ENCODE peak calls at places on chromosomes 1 and 21, in ten cellular contexts. V is cardiac septum; Y is EL; Z is Caki2; I is IMR-90; K is stimulated activated CD8-positive, alpha-beta memory T cell treated with anti-CD3 and anti-CD28 coated beads, Interleukin-2, amount 100 ng/mL, for 48 hours; G is GM12865; C is stimulated activated CD4-positive, alpha-beta T cell treated with anti-CD3 and anti-CD28 coated beads, Interleukin-15, amount 100 ng/mL, for 24 hours; A is kidney glomerular epithelial cell; F is ovary. J is an unnamed sample.

GRCh38 chr1:114691061-114691460 is 4.3 kb downstream of the AMPD1 start:
- DNase-seq in C (no peak), F (no peak), K (no peak), Y (no peak), I (no peak), V (no peak), Z (no peak), G (no peak), A (no peak), J (no peak)

GRCh38 chr1:3642921-3643675 is 6.8 kb downstream of the WRAP73 start:
- DNase-seq in A (no peak), I (no peak), Y (no peak), F (peak), V (peak), Z (no peak), C (no peak), K (no peak), G (no peak), J (no peak)

GRCh38 chr1:97621955-97622354 is 298.9 kb downstream of the DPYD start:
- DNase-seq in G (no peak), Z (no peak), Y (peak), F (no peak), V (no peak), A (no peak), I (peak), K (no peak), C (no peak), J (no peak)

GRCh38 chr1:7898962-7899361 is 41.7 kb downstream of the TNFRSF9 start:
- DNase-seq in K (no peak), A (no peak), Z (no peak), V (no peak), G (no peak), I (no peak), F (no peak), C (no peak), Y (no peak), J (no peak)

GRCh38 chr1:225999912-226000337 is 782 bp upstream of the SDE2 start:
- DNase-seq in V (no peak), I (peak), F (no peak), A (no peak), Z (peak), C (no peak), K (no peak), G (peak), Y (no peak), J (no peak)

GRCh38 chr21:42133131-42133530 is 62.0 kb downstream of the UMODL1 start:
- DNase-seq in Y (no peak), G (no peak), I (no peak), F (no peak), K (no peak), C (no peak), V (no peak), Z (no peak), A (no peak), J (no peak)

GRCh38 chr1:156464335-156464734 is 36.2 kb downstream of the MEF2D start:
- DNase-seq in K (no peak), C (no peak), V (no peak), G (no peak), F (no peak), Z (no peak), Y (no peak), I (peak), A (no peak), J (no peak)

GRCh38 chr1:36238433-36238832 is 14.2 kb downstream of the THRAP3 start:
- DNase-seq in A (no peak), V (no peak), K (no peak), Y (peak), Z (no peak), C (no peak), I (peak), G (no peak), F (no peak), J (no peak)

GRCh38 chr1:245859510-245860114 is 647.5 kb downstream of the SMYD3 start:
- DNase-seq in Y (peak), V (no peak), I (peak), K (no peak), C (no peak), A (no peak), Z (peak), G (no peak), F (no peak), J (no peak)

GRCh38 chr1:204114606-204115005 is 37.2 kb downstream of the ETNK2 start:
- DNase-seq in Z (no peak), A (no peak), K (no peak), Y (no peak), C (no peak), V (no peak), F (no peak), G (no peak), I (no peak), J (peak)

GRCh38 chr1:17438977-17439249 is 564 bp downstream of the RCC2 start:
- DNase-seq in K (no peak), C (peak), F (peak), I (no peak), G (no peak), V (no peak), A (no peak), Y (no peak), Z (no peak), J (no peak)

GRCh38 chr21:29208666-29209059 is 78.2 kb downstream of the MAP3K7CL start:
- DNase-seq in C (no peak), Y (peak), V (no peak), F (no peak), G (no peak), Z (no peak), A (no peak), K (no peak), I (peak), J (peak)

GRCh38 chr1:165402517-165403111 is 42.3 kb downstream of the RXRG start:
- DNase-seq in Y (no peak), V (no peak), F (no peak), G (no peak), I (no peak), A (no peak), Z (no peak), C (no peak), K (no peak), J (no peak)

GRCh38 chr1:197011614-197012013 is 34.3 kb downstream of the CFHR5 start:
- DNase-seq in V (no peak), Z (no peak), K (no peak), I (no peak), F (no peak), G (no peak), Y (no peak), C (no peak), A (no peak), J (no peak)

GRCh38 chr1:200252526-200252925 is 157.3 kb downstream of the ZNF281 start:
- DNase-seq in I (peak), A (no peak), Y (no peak), V (no peak), K (no peak), F (no peak), G (no peak), C (no peak), Z (no peak), J (no peak)

GRCh38 chr1:20994176-20994575 is 182.5 kb downstream of the EIF4G3 start:
- DNase-seq in G (no peak), I (no peak), Z (no peak), Y (no peak), C (no peak), V (no peak), A (no peak), K (no peak), F (no peak), J (no peak)

GRCh38 chr1:206470692-206471414 is 577 bp downstream of the IKBKE start:
- DNase-seq in I (peak), K (peak), Y (peak), C (peak), G (peak), F (no peak), V (no peak), Z (peak), A (peak), J (peak)

GRCh38 chr21:14321042-14321441 is 61.9 kb downstream of the HSPA13 start:
- DNase-seq in V (no peak), C (no peak), A (no peak), K (no peak), G (no peak), F (no peak), Z (no peak), Y (peak), I (peak), J (peak)

GRCh38 chr21:44853601-44854390 is 19.7 kb downstream of the PTTG1IP start:
- DNase-seq in V (no peak), A (no peak), F (no peak), I (no peak), K (no peak), C (no peak), Z (no peak), G (no peak), Y (no peak), J (no peak)